ENCODE peak calls at places on chromosome 10, in four cellular contexts. C is ovary, T is LNCaP clone FGC, E is HFF-Myc. U is an unnamed sample.

GRCh38 chr10:79274279-79275104 is 72.8 kb upstream of the PPIF start:
- DNase-seq in C (no peak), T (no peak), E (no peak), U (peak; percentile 94)

GRCh38 chr10:35568483-35569015 is 36.6 kb upstream of the GJD4 start:
- DNase-seq in E (no peak), C (no peak), T (no peak), U (no peak)

GRCh38 chr10:72259491-72260214 is 14.1 kb upstream of the DDIT4 start:
- DNase-seq in C (no peak), E (peak; percentile 69), T (no peak), U (no peak)

GRCh38 chr10:58335306-58336005 is 650 bp downstream of the UBE2D1 start:
- DNase-seq in C (no peak), T (no peak), E (no peak), U (peak; percentile 32)

GRCh38 chr10:72335394-72336258 is 19.1 kb downstream of the DNAJB12 start:
- DNase-seq in C (peak; percentile 77), E (no peak), T (no peak), U (peak; percentile 81)

GRCh38 chr10:132229834-132230556 is 43.2 kb downstream of the DPYSL4 start:
- DNase-seq in E (no peak), C (peak; percentile 59), T (no peak), U (no peak)

GRCh38 chr10:75353183-75353582 is 48.4 kb downstream of the ZNF503 start:
- DNase-seq in C (peak; percentile 45), E (no peak), T (no peak), U (no peak)

GRCh38 chr10:16987129-16987670 is 142.4 kb downstream of the CUBN start:
- DNase-seq in E (no peak), C (no peak), T (no peak), U (no peak)

GRCh38 chr10:51961401-51961800 is 262.0 kb upstream of the CSTF2T start:
- DNase-seq in T (no peak), C (no peak), E (no peak), U (no peak)
- H3K4me3 ChIP-seq in T (no peak overlapping the region), C (no peak overlapping the region), E (no peak overlapping the region), U (no peak overlapping the region)

DNA sequence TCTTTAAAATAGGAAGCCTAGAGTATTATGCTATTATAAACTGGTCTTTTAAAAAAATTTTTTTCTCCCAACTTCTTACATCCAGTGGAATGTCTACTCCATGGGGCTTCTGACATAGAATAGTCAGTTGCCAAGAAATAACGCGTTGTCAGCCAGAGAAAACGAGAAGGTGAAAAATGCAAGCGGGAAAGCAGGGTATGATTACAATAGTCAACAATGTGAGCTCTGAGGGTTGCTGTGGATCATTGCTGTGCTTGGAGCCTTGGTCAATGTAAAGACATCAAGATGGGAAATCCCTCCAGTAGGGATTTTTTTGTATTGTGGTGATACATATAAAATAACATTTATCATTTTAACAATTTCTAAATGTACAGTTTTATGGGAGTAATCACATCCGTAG is 27.6 kb upstream of the PLPP4 start:
- DNase-seq in C (no peak), T (no peak), E (no peak), U (no peak)
- H3K4me3 ChIP-seq in C (no peak overlapping the region), T (no peak overlapping the region), E (no peak overlapping the region), U (no peak overlapping the region)

DNA sequence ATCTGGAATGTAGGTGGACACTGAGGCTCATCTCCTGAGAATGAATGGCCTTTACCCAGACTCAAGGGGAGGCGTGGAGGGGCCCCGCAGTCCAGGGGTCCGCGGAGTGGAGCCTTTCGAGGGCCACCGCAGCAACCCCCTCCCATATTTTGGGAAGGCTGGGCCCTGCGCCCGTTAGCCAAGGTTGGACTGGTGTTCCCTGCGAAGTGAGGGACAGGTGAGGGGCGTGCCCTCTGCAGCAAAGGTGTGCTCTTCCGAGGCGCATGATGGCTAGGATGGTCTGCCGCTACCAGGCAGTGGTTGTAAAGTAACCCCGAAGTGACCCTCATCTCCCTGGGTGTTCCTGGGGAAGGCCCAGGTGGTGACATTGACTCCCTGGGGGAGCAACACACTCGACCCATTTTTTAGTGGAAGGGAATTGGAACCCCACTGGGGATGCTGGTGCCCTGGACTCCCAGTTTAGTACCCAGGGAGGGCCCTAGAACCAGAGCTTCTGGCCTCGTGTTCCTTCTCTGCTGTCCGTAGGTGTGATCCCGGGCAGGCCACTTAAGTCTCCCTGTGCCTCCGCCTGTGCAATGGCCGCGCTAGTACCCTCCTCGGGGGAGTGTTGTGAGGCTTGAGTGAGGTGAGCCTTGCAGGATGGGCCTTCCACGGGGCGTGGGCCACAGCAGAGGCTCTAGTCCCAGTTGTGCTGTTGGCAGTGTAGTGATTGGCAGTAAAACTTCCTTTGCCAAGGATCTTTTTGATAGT is 779 bp downstream of the FAM241B start:
- DNase-seq in C (no peak), E (no peak), T (no peak), U (no peak)
- H3K4me3 ChIP-seq in C (peak overlapping the region; percentile 54), E (peak overlapping the region; percentile 24), T (peak overlapping the region; percentile 86), U (peak overlapping the region; percentile 46)

DNA sequence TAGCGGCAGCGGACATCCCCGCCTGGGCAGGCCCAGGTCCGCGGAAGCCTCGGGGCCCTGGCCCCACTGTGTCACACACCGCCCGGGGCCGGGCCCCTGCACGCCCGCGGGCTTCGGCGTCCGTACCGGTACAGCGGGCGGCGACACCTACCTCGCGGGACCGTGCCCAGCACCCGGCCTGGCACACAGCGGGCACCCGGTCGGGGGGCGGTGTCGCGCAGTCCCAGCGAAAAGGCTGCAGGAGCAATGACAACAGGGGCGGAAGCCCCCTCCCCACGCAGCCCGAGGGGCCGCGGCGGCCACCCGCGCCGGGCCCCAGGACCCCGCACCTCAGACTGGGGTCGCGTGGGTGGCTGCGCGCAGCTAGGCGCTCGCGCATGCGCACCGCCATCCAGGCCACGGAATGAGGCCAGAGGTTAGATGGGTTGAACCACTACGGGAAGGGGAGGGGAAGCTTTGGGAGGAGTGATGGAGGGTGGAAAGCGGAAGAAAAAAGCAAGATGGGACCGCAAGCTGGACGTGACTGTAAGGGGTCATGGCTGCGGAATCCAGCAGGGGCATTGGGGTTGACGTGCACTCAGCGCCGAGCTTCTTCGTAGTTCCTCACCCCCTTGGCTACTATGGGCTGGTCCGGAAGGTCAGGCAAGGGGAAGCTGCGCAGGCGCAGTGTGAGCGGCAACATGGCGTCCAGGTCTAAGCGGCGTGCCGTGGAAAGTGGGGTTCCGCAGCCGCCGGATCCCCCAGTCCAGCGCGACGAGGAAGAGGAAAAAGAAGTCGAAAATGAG is at the start of the genes BCCIP and UROS:
- DNase-seq in C (peak; percentile 92), T (peak; percentile 71), E (peak; percentile 77), U (peak; percentile 94)
- H3K4me3 ChIP-seq in C (peak within 1 kb of the TSS; percentile 89), T (peak within 1 kb of the TSS; percentile 63), E (peak within 1 kb of the TSS; percentile 97), U (peak within 1 kb of the TSS; percentile 84)

DNA sequence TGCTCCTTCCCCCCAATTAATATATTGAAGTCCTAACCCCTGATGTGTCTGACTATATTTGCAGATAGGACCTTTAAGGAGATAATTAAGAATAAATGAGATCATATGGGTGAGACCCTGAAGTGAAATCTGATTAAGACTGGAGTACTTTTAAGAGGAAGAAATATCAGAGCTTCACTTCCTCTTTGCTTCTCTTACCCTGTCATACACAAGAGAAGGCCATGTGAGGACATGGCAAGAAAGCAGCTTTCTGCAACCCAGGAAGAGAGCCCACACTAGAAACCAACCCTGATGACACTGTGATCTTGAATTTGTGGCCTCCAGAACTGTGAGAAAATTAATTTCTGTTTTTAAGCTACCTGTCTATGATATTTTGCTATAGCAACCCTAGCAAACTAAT is 44.2 kb downstream of the JMJD1C start:
- DNase-seq in E (no peak), T (no peak), C (no peak), U (no peak)
- H3K4me3 ChIP-seq in E (no peak overlapping the region), T (no peak overlapping the region), C (no peak overlapping the region), U (no peak overlapping the region)

DNA sequence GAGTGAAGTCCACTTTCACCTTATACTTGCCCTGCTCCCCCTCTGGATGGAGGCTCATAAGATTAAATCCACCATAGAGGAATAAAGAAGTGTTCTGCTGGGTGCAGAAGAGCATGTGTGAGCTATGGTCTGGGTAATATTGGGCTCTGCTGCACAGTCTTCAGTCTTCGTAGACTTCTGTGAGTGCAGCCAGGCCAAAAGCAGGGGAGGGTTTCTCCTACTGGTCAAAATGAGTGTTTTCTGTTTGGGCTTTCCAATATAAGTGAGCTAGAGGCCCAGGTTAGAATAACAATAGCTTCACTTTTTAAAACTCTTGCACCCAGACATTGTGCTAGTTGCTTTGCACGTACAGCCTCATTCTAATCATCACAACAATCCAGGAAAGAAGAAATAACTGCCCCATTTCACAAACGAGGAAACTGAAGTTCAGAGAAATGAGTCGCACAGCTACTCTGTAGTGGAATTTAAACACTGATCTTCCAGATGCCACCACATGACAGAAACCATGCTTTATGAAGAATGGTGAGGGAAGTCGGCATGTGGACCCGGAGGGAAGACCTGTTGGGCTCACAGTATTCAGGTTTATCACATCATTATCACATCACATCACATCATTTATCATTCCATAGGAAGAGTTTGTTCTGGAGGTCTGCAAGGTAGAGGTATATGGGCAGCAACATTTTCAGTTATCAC is 23.8 kb upstream of the MSMB start:
- DNase-seq in T (no peak), E (no peak), C (no peak), U (no peak)
- H3K4me3 ChIP-seq in T (no peak overlapping the region), E (no peak overlapping the region), C (no peak overlapping the region), U (no peak overlapping the region)